ENCODE peak calls at places on chromosomes 16 and 17, in eight cellular contexts. One of them, this sample, is unnamed.
A peak's percentile ranks its signal among the peaks of the same experiment; 100 is the strongest.

GRCh38 chr16:21283521-21284289 is 5.6 kb upstream of the CRYM start:
- DNase-seq in GM12864: no peak
- DNase-seq in GM13976: peak; percentile 45
- DNase-seq in MM.1S: no peak
- DNase-seq in endothelial cell: peak; percentile 76
- DNase-seq in GM20000: peak; percentile 62
- DNase-seq in fibroblast of mammary gland: peak; percentile 38
- DNase-seq in breast epithelium: no peak
- DNase-seq in this sample: peak; percentile 51

GRCh38 chr17:1906622-1907021 is 76.8 kb downstream of the RPA1 start:
- DNase-seq in GM12864: no peak
- DNase-seq in GM13976: no peak
- DNase-seq in endothelial cell: no peak
- DNase-seq in breast epithelium: no peak
- DNase-seq in MM.1S: no peak
- DNase-seq in GM20000: no peak
- DNase-seq in fibroblast of mammary gland: no peak
- DNase-seq in this sample: no peak

GRCh38 chr17:27290916-27291598 is 2.9 kb upstream of the WSB1 start:
- DNase-seq in GM12864: no peak
- DNase-seq in breast epithelium: no peak
- DNase-seq in GM13976: no peak
- DNase-seq in endothelial cell: no peak
- DNase-seq in fibroblast of mammary gland: no peak
- DNase-seq in MM.1S: no peak
- DNase-seq in GM20000: no peak
- DNase-seq in this sample: no peak

GRCh38 chr17:65182233-65182632 is 45.1 kb downstream of the RGS9 start:
- DNase-seq in MM.1S: no peak
- DNase-seq in GM20000: peak; percentile 52
- DNase-seq in GM13976: no peak
- DNase-seq in fibroblast of mammary gland: no peak
- DNase-seq in endothelial cell: no peak
- DNase-seq in breast epithelium: no peak
- DNase-seq in GM12864: peak; percentile 62
- DNase-seq in this sample: no peak

GRCh38 chr17:43616865-43617264 is 44.9 kb downstream of the MEOX1 start:
- DNase-seq in endothelial cell: no peak
- DNase-seq in GM12864: no peak
- DNase-seq in GM20000: no peak
- DNase-seq in GM13976: no peak
- DNase-seq in breast epithelium: no peak
- DNase-seq in MM.1S: no peak
- DNase-seq in fibroblast of mammary gland: no peak
- DNase-seq in this sample: no peak

GRCh38 chr16:86808863-86809444 is 230.6 kb downstream of the FOXL1 start:
- DNase-seq in MM.1S: no peak
- DNase-seq in fibroblast of mammary gland: no peak
- DNase-seq in breast epithelium: no peak
- DNase-seq in GM13976: no peak
- DNase-seq in GM20000: no peak
- DNase-seq in endothelial cell: no peak
- DNase-seq in GM12864: no peak
- DNase-seq in this sample: no peak

GRCh38 chr17:8029121-8029520 is 9.7 kb upstream of the ALOX15B start:
- DNase-seq in MM.1S: no peak
- DNase-seq in endothelial cell: no peak
- DNase-seq in GM20000: no peak
- DNase-seq in fibroblast of mammary gland: peak; percentile 60
- DNase-seq in GM12864: no peak
- DNase-seq in breast epithelium: no peak
- DNase-seq in GM13976: no peak
- DNase-seq in this sample: no peak

GRCh38 chr17:75402038-75402437 is 3.4 kb downstream of the GRB2 start:
- DNase-seq in fibroblast of mammary gland: no peak
- DNase-seq in GM13976: no peak
- DNase-seq in MM.1S: no peak
- DNase-seq in breast epithelium: no peak
- DNase-seq in GM20000: no peak
- DNase-seq in GM12864: no peak
- DNase-seq in endothelial cell: no peak
- DNase-seq in this sample: no peak

GRCh38 chr17:44655983-44656700 is at the start of gene MEIOC:
- DNase-seq in MM.1S: no peak
- DNase-seq in GM20000: peak; percentile 76
- DNase-seq in fibroblast of mammary gland: peak; percentile 17
- DNase-seq in GM12864: no peak
- DNase-seq in breast epithelium: no peak
- DNase-seq in GM13976: peak; percentile 72
- DNase-seq in endothelial cell: peak; percentile 24
- DNase-seq in this sample: peak; percentile 27

GRCh38 chr17:49548051-49548505 is 27.6 kb upstream of the NXPH3 start:
- DNase-seq in GM12864: no peak
- DNase-seq in fibroblast of mammary gland: no peak
- DNase-seq in GM20000: peak; percentile 3
- DNase-seq in GM13976: no peak
- DNase-seq in endothelial cell: no peak
- DNase-seq in breast epithelium: no peak
- DNase-seq in MM.1S: no peak
- DNase-seq in this sample: no peak

GRCh38 chr16:12904041-12904671 is 2.8 kb downstream of the SHISA9 start:
- DNase-seq in MM.1S: no peak
- DNase-seq in GM12864: no peak
- DNase-seq in breast epithelium: no peak
- DNase-seq in GM20000: no peak
- DNase-seq in endothelial cell: no peak
- DNase-seq in GM13976: no peak
- DNase-seq in fibroblast of mammary gland: no peak
- DNase-seq in this sample: no peak

GRCh38 chr16:24174504-24174903 is 81.6 kb upstream of the CACNG3 start:
- DNase-seq in endothelial cell: no peak
- DNase-seq in breast epithelium: no peak
- DNase-seq in GM12864: no peak
- DNase-seq in GM20000: no peak
- DNase-seq in GM13976: no peak
- DNase-seq in MM.1S: no peak
- DNase-seq in fibroblast of mammary gland: no peak
- DNase-seq in this sample: no peak

GRCh38 chr17:38674749-38675615 is at the start of gene EPOP:
- DNase-seq in GM20000: peak; percentile 97
- DNase-seq in GM13976: peak; percentile 94
- DNase-seq in fibroblast of mammary gland: peak; percentile 74
- DNase-seq in MM.1S: peak; percentile 91
- DNase-seq in breast epithelium: peak; percentile 85
- DNase-seq in GM12864: no peak
- DNase-seq in endothelial cell: peak; percentile 70
- DNase-seq in this sample: peak; percentile 79

GRCh38 chr17:59791603-59792457 is 84.4 kb downstream of the VMP1 start:
- DNase-seq in GM13976: no peak
- DNase-seq in endothelial cell: no peak
- DNase-seq in GM12864: no peak
- DNase-seq in MM.1S: no peak
- DNase-seq in fibroblast of mammary gland: no peak
- DNase-seq in breast epithelium: no peak
- DNase-seq in GM20000: no peak
- DNase-seq in this sample: no peak

DNA sequence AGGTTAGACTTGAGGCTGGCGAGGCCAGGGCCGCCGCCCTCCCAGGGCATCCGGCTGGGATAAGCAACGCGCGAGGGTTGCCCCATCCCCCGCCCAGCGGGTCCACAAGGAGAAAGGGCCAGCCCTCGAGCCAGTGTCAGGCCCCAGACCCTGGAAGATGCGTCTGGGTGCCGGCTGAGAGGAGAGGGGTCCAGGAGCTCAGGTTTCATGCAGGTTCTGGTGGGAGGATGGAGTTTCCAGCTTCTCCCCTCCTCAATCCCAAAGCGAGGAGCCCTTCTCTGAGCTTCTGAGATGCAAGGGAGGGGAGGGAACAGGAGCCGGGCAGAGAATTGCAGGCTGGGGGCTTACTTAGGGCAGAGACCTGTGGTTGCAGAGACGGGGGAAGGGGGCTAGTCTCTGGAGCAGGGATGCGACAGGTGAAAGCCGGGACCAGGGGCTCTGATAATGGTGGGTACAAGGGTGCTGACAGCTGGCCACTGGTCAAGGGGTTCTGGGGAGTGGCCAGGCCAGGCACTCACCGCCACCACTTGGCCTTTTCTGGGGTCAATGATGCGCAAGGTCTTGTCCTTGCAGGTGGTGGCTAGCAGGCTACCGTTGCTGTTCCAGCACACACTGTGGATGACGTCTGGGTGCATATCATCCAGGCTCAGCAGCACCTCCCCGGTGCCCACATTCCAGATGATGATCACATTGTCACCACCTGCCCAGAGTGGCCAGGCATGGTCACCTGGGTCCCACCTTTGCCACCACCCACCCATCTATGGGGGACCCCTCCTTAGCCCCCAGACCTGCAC is 4.2 kb downstream of the CORO6 start:
- DNase-seq in MM.1S: no peak
- DNase-seq in fibroblast of mammary gland: no peak
- DNase-seq in endothelial cell: no peak
- DNase-seq in GM12864: no peak
- DNase-seq in breast epithelium: no peak
- DNase-seq in GM20000: no peak
- DNase-seq in GM13976: no peak
- DNase-seq in this sample: no peak
- TF ChIP-seq CTCF in MM.1S: no peak
- TF ChIP-seq CTCF in fibroblast of mammary gland: no peak
- TF ChIP-seq CTCF in endothelial cell: no peak
- TF ChIP-seq CTCF in GM12864: no peak
- TF ChIP-seq CTCF in breast epithelium: no peak
- TF ChIP-seq CTCF in GM20000: no peak
- TF ChIP-seq CTCF in GM13976: no peak
- TF ChIP-seq CTCF in this sample: no peak

GRCh38 chr16:75644240-75645012 is 3.0 kb downstream of the KARS1 start:
- DNase-seq in GM20000: no peak
- DNase-seq in GM13976: no peak
- DNase-seq in breast epithelium: no peak
- DNase-seq in GM12864: no peak
- DNase-seq in endothelial cell: no peak
- DNase-seq in MM.1S: peak; percentile 20
- DNase-seq in fibroblast of mammary gland: no peak
- DNase-seq in this sample: no peak
- TF ChIP-seq CTCF in GM20000: no peak
- TF ChIP-seq CTCF in GM13976: no peak
- TF ChIP-seq CTCF in breast epithelium: no peak
- TF ChIP-seq CTCF in GM12864: no peak
- TF ChIP-seq CTCF in endothelial cell: no peak
- TF ChIP-seq CTCF in MM.1S: no peak
- TF ChIP-seq CTCF in fibroblast of mammary gland: no peak
- TF ChIP-seq CTCF in this sample: no peak

DNA sequence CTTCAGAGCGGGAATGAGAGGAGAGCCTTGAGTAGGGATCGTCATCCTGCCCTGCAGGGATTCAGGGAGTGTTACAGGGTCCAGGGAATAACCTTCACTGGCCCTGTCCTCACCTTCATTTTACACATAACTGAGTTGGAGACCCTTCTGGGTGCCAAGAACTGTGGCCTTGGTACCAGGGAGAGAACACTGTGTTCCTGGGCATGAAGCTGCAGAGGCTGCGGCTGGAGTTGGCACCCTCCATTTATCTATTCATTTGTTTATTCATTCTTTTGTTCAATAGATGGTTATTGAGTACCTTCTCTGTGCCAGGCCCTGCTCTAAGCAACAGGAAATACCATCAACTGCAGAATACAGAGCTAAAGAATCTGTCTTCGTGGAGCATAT is 6.7 kb downstream of the ABCC3 start:
- DNase-seq in MM.1S: no peak
- DNase-seq in GM12864: no peak
- DNase-seq in endothelial cell: no peak
- DNase-seq in GM20000: no peak
- DNase-seq in fibroblast of mammary gland: no peak
- DNase-seq in GM13976: no peak
- DNase-seq in breast epithelium: no peak
- DNase-seq in this sample: no peak
- TF ChIP-seq CTCF in MM.1S: no peak
- TF ChIP-seq CTCF in GM12864: no peak
- TF ChIP-seq CTCF in endothelial cell: no peak
- TF ChIP-seq CTCF in GM20000: no peak
- TF ChIP-seq CTCF in fibroblast of mammary gland: no peak
- TF ChIP-seq CTCF in GM13976: no peak
- TF ChIP-seq CTCF in breast epithelium: no peak
- TF ChIP-seq CTCF in this sample: no peak

GRCh38 chr16:2816751-2817495 is at the start of gene PRSS21:
- DNase-seq in breast epithelium: peak; percentile 49
- DNase-seq in GM13976: no peak
- DNase-seq in GM20000: no peak
- DNase-seq in GM12864: no peak
- DNase-seq in MM.1S: no peak
- DNase-seq in endothelial cell: no peak
- DNase-seq in fibroblast of mammary gland: no peak
- DNase-seq in this sample: no peak
- TF ChIP-seq CTCF in breast epithelium: no peak
- TF ChIP-seq CTCF in GM13976: no peak
- TF ChIP-seq CTCF in GM20000: no peak
- TF ChIP-seq CTCF in GM12864: peak; percentile 41
- TF ChIP-seq CTCF in MM.1S: peak; percentile 5
- TF ChIP-seq CTCF in endothelial cell: peak; percentile 33
- TF ChIP-seq CTCF in fibroblast of mammary gland: no peak
- TF ChIP-seq CTCF in this sample: no peak

DNA sequence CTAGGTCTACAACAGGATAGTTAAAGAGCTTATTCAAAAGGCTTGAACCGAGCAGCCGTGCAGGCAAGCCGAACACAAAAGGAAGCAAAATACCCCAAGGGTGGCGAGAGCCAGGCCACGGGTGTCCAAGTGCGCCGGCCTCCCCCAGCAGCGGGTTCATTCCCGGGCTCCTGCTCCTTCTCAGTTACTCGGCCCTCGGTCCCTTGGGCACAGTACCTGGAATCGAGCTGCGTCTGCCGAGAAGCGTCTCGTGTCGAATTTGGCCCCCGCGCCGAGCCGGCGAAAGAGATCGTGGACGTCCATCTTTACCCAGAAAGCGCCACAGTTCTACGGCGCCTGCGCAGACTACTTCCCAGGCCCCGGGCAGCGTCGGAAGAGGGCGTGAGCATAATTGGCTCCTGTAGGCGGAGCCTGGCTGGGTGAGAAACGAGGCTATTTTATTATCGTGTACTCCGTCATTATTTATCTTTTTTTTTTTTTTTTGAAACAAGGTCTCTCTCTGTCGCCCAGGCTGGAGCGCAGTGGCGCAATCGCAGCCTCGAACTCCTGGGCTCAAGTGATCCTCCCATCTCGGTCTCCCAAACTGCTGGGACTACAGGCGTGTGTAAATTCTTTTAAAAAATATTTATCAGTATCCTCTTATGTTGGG is at the start of gene DDX52:
- DNase-seq in breast epithelium: peak; percentile 84
- DNase-seq in endothelial cell: peak; percentile 82
- DNase-seq in GM12864: peak; percentile 65
- DNase-seq in GM20000: peak; percentile 90
- DNase-seq in GM13976: peak; percentile 93
- DNase-seq in MM.1S: peak; percentile 96
- DNase-seq in fibroblast of mammary gland: peak; percentile 85
- DNase-seq in this sample: peak; percentile 78
- TF ChIP-seq CTCF in breast epithelium: no peak
- TF ChIP-seq CTCF in endothelial cell: no peak
- TF ChIP-seq CTCF in GM12864: no peak
- TF ChIP-seq CTCF in GM20000: no peak
- TF ChIP-seq CTCF in GM13976: no peak
- TF ChIP-seq CTCF in MM.1S: no peak
- TF ChIP-seq CTCF in fibroblast of mammary gland: no peak
- TF ChIP-seq CTCF in this sample: no peak

GRCh38 chr16:71883193-71883848 is 661 bp downstream of the ZNF821 start:
- DNase-seq in GM12864: no peak
- DNase-seq in endothelial cell: peak; percentile 47
- DNase-seq in GM13976: peak; percentile 68
- DNase-seq in GM20000: peak; percentile 80
- DNase-seq in fibroblast of mammary gland: no peak
- DNase-seq in breast epithelium: no peak
- DNase-seq in MM.1S: peak; percentile 47
- DNase-seq in this sample: peak; percentile 68
- TF ChIP-seq CTCF in GM12864: peak; percentile 49
- TF ChIP-seq CTCF in endothelial cell: no peak
- TF ChIP-seq CTCF in GM13976: peak; percentile 43
- TF ChIP-seq CTCF in GM20000: peak; percentile 28
- TF ChIP-seq CTCF in fibroblast of mammary gland: no peak
- TF ChIP-seq CTCF in breast epithelium: no peak
- TF ChIP-seq CTCF in MM.1S: no peak
- TF ChIP-seq CTCF in this sample: no peak

This sample was measured in activated B cell treated with CpG ODN at 0.5 μM for 24 hours.